ENCODE peak calls at places on chromosomes 1 and 21, in five cellular contexts. J, Q, U, X and S are unnamed samples.

GRCh38 chr1:47178665-47179022 is 11.2 kb downstream of the PDZK1IP1 start:
- DNase-seq in J (no peak), Q (no peak), U (no peak), X (no peak), S (no peak)

GRCh38 chr1:8047686-8048522 is 21.8 kb upstream of the ERRFI1 start:
- DNase-seq in J (no peak), Q (peak), U (no peak), X (no peak), S (peak)

GRCh38 chr1:25795955-25796806 is 3.8 kb upstream of the SELENON start:
- DNase-seq in J (peak), Q (no peak), U (no peak), X (peak), S (no peak)

GRCh38 chr1:223667484-223668182 is 2.1 kb upstream of the CAPN8 start:
- DNase-seq in J (no peak), Q (no peak), U (no peak), X (no peak), S (no peak)

GRCh38 chr1:30746212-30747027 is 11.2 kb downstream of the LAPTM5 start:
- DNase-seq in J (no peak), Q (no peak), U (no peak), X (no peak), S (no peak)

GRCh38 chr1:83889707-83890106 is 109.2 kb downstream of the TTLL7 start:
- DNase-seq in J (no peak), Q (no peak), U (no peak), X (no peak), S (no peak)

GRCh38 chr1:232328496-232329102 is 301.3 kb downstream of the SIPA1L2 start:
- DNase-seq in J (no peak), Q (no peak), U (no peak), X (no peak), S (no peak)

GRCh38 chr21:35511298-35512162 is 462.4 kb upstream of the RUNX1 start:
- DNase-seq in J (no peak), Q (no peak), U (no peak), X (no peak), S (no peak)

GRCh38 chr1:206000641-206001339 is 2.4 kb downstream of the RAB7B start:
- DNase-seq in J (no peak), Q (no peak), U (no peak), X (no peak), S (no peak)

GRCh38 chr1:56527548-56528302 is 51.6 kb downstream of the PLPP3 start:
- DNase-seq in J (no peak), Q (no peak), U (no peak), X (no peak), S (no peak)

GRCh38 chr1:96698332-96698983 is 23.1 kb upstream of the PTBP2 start:
- DNase-seq in J (no peak), Q (no peak), U (no peak), X (no peak), S (no peak)

GRCh38 chr21:41611966-41612606 is 104.1 kb upstream of the TMPRSS2 start:
- DNase-seq in J (no peak), Q (no peak), U (peak), X (no peak), S (no peak)

GRCh38 chr1:158203693-158204457 is 23.2 kb downstream of the CD1D start:
- DNase-seq in J (no peak), Q (peak), U (peak), X (no peak), S (peak)

GRCh38 chr1:195744256-195744655 is 864.0 kb downstream of the KCNT2 start:
- DNase-seq in J (no peak), Q (no peak), U (no peak), X (no peak), S (no peak)

GRCh38 chr1:26542781-26543443 is 13.4 kb downstream of the RPS6KA1 start:
- DNase-seq in J (no peak), Q (no peak), U (no peak), X (no peak), S (no peak)

GRCh38 chr1:48793863-48794262 is 17.2 kb upstream of the BEND5 start:
- DNase-seq in J (no peak), Q (no peak), U (no peak), X (no peak), S (no peak)

GRCh38 chr1:24830680-24831272 is 85.5 kb downstream of the CLIC4 start:
- DNase-seq in J (no peak), Q (peak), U (peak), X (no peak), S (no peak)

GRCh38 chr1:81594211-81594610 is 206.5 kb upstream of the ADGRL2 start:
- DNase-seq in J (no peak), Q (no peak), U (no peak), X (no peak), S (no peak)

GRCh38 chr1:48036693-48037386 is 39.7 kb upstream of the TRABD2B start:
- DNase-seq in J (no peak), Q (peak), U (no peak), X (no peak), S (no peak)

GRCh38 chr21:24045775-24046215 is 1561.5 kb downstream of the MRPL39 start:
- DNase-seq in J (peak), Q (peak), U (peak), X (peak), S (peak)

GRCh38 chr1:156115514-156116374 is 1.2 kb downstream of the LMNA start:
- DNase-seq in J (peak), Q (no peak), U (no peak), X (peak), S (no peak)

GRCh38 chr21:39720126-39720778 is 24.7 kb upstream of the IGSF5 start:
- DNase-seq in J (no peak), Q (no peak), U (no peak), X (no peak), S (no peak)
- TF ChIP-seq CTCF in J (no peak), Q (no peak), U (no peak), X (no peak), S (no peak)

GRCh38 chr1:36160949-36161485 is 5.1 kb downstream of the MAP7D1 start:
- DNase-seq in J (peak), Q (no peak), U (no peak), X (peak), S (no peak)
- H3K4me3 ChIP-seq in J (peak), Q (peak), U (peak), X (peak), S (peak)

GRCh38 chr1:154749078-154749760 is 120.9 kb downstream of the KCNN3 start:
- DNase-seq in J (no peak), Q (no peak), U (no peak), X (no peak), S (no peak)
- TF ChIP-seq CTCF in J (no peak), Q (peak), U (peak), X (no peak), S (peak)

DNA sequence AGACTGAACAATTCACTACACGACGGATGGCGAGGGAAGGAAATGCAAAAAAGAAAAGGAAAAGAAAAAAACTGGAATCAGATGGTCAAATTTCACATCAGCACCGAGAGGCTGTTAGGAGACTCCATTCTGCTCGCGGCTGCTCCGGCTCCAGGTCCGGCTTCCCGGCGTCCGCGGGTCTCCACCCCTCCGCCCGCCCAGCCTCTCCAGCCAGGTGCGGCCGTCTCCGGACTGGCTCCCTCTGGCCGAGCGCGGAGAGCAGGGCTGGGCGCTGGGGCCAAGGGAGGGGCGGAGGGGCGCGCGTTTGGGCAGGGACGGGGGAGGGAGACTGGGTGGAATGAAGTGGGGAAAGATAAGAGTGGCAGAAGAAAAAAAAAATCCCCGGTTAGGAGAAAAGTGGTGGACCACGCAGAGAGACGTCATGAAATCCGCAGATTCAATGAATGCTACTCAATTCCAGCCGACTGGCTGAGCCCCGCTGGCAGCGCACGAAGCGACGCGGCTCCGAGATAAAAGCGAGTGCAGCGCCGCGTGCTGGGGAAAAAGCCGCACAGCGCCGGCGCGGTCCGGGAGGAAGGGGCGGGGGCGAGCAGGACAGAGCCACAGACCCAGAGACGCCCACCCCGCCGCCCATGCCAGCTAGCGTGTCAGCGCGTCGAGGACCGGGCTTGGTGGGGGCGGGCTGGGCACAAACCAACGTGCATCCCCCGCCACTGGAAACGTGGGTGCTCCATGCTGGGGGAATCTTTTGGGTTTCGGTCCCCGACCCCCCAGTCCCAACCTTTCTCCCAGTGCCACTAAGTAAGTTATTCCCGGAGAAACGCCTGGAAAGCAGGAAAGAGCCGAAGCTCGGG is at the start of gene KCNJ6:
- DNase-seq in J (peak), Q (no peak), U (no peak), X (peak), S (no peak)
- H3K4me3 ChIP-seq in J (peak), Q (no peak), U (no peak), X (peak), S (peak)

GRCh38 chr1:6041432-6042062 is 4.1 kb upstream of the KCNAB2 start:
- DNase-seq in J (peak), Q (no peak), U (no peak), X (peak), S (no peak)
- TF ChIP-seq CTCF in J (peak), Q (peak), U (peak), X (peak), S (peak)

GRCh38 chr1:171032822-171033702 is 57.6 kb upstream of the FMO3 start:
- DNase-seq in J (no peak), Q (no peak), U (no peak), X (no peak), S (no peak)
- H3K4me3 ChIP-seq in J (no peak), Q (no peak), U (no peak), X (no peak), S (no peak)